ENCODE peak calls at places on chromosomes 3 and 15, in six cellular contexts. U is cardiac muscle cell; H is heart right ventricle; D is CD8-positive, alpha-beta memory T cell; K is AG04450; X is fibroblast of pulmonary artery. I is an unnamed sample.
A peak's percentile ranks its signal among the peaks of the same experiment; 100 is the strongest.

GRCh38 chr3:112346491-112347122 is 13.7 kb downstream of the CD200 start:
- DNase-seq in K (no peak), D (no peak), U (no peak), X (no peak), H (no peak), I (no peak)

GRCh38 chr3:113531826-113532697 is at the start of gene SIDT1:
- DNase-seq in H (no peak), K (no peak), X (no peak), D (peak; percentile 54), U (no peak), I (no peak)

GRCh38 chr3:139134678-139135372 is 90.1 kb upstream of the PRR23C start:
- DNase-seq in K (no peak), X (no peak), D (no peak), U (no peak), H (no peak), I (no peak)

GRCh38 chr3:184602406-184603155 is 41.0 kb downstream of the EPHB3 start:
- DNase-seq in K (no peak), D (no peak), U (peak; percentile 54), H (no peak), X (no peak), I (no peak)

GRCh38 chr15:45747426-45747825 is 112.6 kb downstream of the SQOR start:
- DNase-seq in D (no peak), X (no peak), H (no peak), K (no peak), U (no peak), I (no peak)

GRCh38 chr15:70114226-70114625 is 16.5 kb upstream of the TLE3 start:
- DNase-seq in U (no peak), K (no peak), D (no peak), H (no peak), X (no peak), I (no peak)

GRCh38 chr3:132804498-132804897 is 82.3 kb upstream of the NPHP3 start:
- DNase-seq in H (no peak), U (peak; percentile 68), X (peak; percentile 28), K (no peak), D (no peak), I (no peak)

GRCh38 chr3:129315386-129315991 is 36.8 kb downstream of the HMCES start:
- DNase-seq in X (peak; percentile 28), D (peak; percentile 13), U (peak; percentile 44), K (no peak), H (peak; percentile 54), I (no peak)

GRCh38 chr15:70775160-70775559 is 11.8 kb upstream of the UACA start:
- DNase-seq in X (peak; percentile 65), H (no peak), D (no peak), U (peak; percentile 71), K (no peak), I (peak; percentile 76)

GRCh38 chr3:56904526-56905245 is 102.9 kb upstream of the ARHGEF3 start:
- DNase-seq in H (no peak), D (no peak), K (no peak), U (no peak), X (no peak), I (no peak)

GRCh38 chr3:3443482-3443881 is 264.0 kb upstream of the CRBN start:
- DNase-seq in H (no peak), U (no peak), X (no peak), D (no peak), K (no peak), I (no peak)

GRCh38 chr3:22297436-22297835 is 546.4 kb upstream of the ZNF385D start:
- DNase-seq in U (no peak), D (no peak), K (no peak), H (no peak), X (no peak), I (no peak)

GRCh38 chr15:98799461-98799971 is 151.2 kb downstream of the IGF1R start:
- DNase-seq in U (peak; percentile 26), D (no peak), X (peak; percentile 26), K (no peak), H (no peak), I (no peak)

GRCh38 chr3:45771166-45771775 is 25.1 kb downstream of the SLC6A20 start:
- DNase-seq in X (no peak), D (no peak), H (no peak), K (no peak), U (no peak), I (no peak)

GRCh38 chr3:66326340-66326739 is 105.5 kb downstream of the SLC25A26 start:
- DNase-seq in X (no peak), D (no peak), U (no peak), H (no peak), K (no peak), I (no peak)

GRCh38 chr3:137764001-137764433 is at the start of gene SOX14:
- DNase-seq in D (no peak), K (no peak), X (no peak), H (no peak), U (no peak), I (no peak)

GRCh38 chr3:197352382-197352781 is 54.0 kb upstream of the DLG1 start:
- DNase-seq in U (peak; percentile 68), K (no peak), D (no peak), H (peak; percentile 70), X (peak; percentile 62), I (no peak)

GRCh38 chr15:87572381-87572780 is 684.2 kb downstream of the NTRK3 start:
- DNase-seq in H (no peak), U (no peak), D (no peak), K (no peak), X (no peak), I (no peak)

GRCh38 chr15:87567399-87567798 is 689.1 kb downstream of the NTRK3 start:
- DNase-seq in K (no peak), X (no peak), D (no peak), U (no peak), H (no peak), I (no peak)

GRCh38 chr15:87566236-87566635 is 690.3 kb downstream of the NTRK3 start:
- DNase-seq in U (no peak), K (no peak), X (no peak), D (no peak), H (no peak), I (no peak)

GRCh38 chr15:87573534-87573933 is 683.0 kb downstream of the NTRK3 start:
- DNase-seq in H (no peak), K (no peak), X (no peak), D (no peak), U (no peak), I (no peak)

GRCh38 chr15:87570186-87570585 is 686.4 kb downstream of the NTRK3 start:
- DNase-seq in K (no peak), D (no peak), U (peak; percentile 22), X (no peak), H (no peak), I (no peak)
- H3K4me3 ChIP-seq in K (no peak overlapping the region), D (no peak overlapping the region), U (no peak overlapping the region), X (no peak overlapping the region), H (no peak overlapping the region), I (no peak overlapping the region)

GRCh38 chr15:89089316-89090230 is 1.3 kb downstream of the ABHD2 start:
- DNase-seq in D (no peak), U (no peak), X (no peak), K (no peak), H (no peak), I (no peak)

GRCh38 chr15:89093509-89093908 is 5.3 kb downstream of the ABHD2 start:
- DNase-seq in X (no peak), U (no peak), K (no peak), H (no peak), D (no peak), I (no peak)

GRCh38 chr15:89090791-89091666 is 2.8 kb downstream of the ABHD2 start:
- DNase-seq in H (peak; percentile 67), D (no peak), U (peak; percentile 80), X (peak; percentile 81), K (no peak), I (peak; percentile 43)

GRCh38 chr15:89088605-89089315 is 504 bp downstream of the ABHD2 start:
- DNase-seq in U (peak; percentile 31), X (no peak), D (no peak), K (no peak), H (peak; percentile 52), I (no peak)

DNA sequence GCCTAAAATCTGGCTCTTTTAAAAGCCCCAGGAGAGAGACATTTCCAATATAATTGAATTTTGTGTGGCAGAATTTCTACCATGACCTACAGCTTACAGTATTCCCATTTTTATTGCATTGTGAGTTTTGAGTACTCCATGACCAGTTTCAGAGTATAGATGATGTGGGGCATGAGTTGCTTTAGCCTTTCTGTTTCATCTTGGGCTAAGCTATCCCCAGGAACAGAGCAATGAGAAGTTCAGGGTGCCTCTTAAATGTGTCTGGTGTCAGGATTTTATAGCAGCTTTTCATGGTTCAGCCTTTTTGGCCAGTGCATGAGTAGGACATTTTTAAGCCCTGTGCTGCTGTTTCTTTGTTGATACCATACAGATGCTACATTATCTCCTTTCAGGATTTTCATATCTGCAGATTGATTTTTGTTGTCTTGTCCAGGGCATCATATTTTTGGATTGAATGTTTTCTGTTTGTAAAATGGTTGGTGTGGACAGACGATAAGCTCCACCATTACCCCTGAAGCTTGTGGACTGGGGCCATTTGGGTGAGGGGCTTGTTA is 3.5 kb downstream of the ABHD2 start:
- DNase-seq in D (no peak), X (no peak), H (no peak), K (no peak), U (no peak), I (no peak)
- H3K4me3 ChIP-seq in D (peak overlapping the region; percentile 54), X (peak overlapping the region; percentile 43), H (peak overlapping the region; percentile 91), K (no peak overlapping the region), U (no peak overlapping the region), I (peak overlapping the region; percentile 23)

GRCh38 chr15:74826911-74827310 is 484 bp downstream of the CPLX3 start:
- DNase-seq in D (no peak), H (no peak), U (no peak), K (no peak), X (no peak), I (no peak)
- H3K4me3 ChIP-seq in D (no peak overlapping the region), H (no peak overlapping the region), U (no peak overlapping the region), K (no peak overlapping the region), X (no peak overlapping the region), I (no peak overlapping the region)

GRCh38 chr3:4850928-4851265 is 128.3 kb upstream of the BHLHE40 start:
- DNase-seq in U (no peak), X (no peak), D (no peak), K (no peak), H (no peak), I (no peak)

GRCh38 chr3:4850211-4850927 is 128.9 kb upstream of the BHLHE40 start:
- DNase-seq in X (no peak), K (no peak), D (no peak), U (no peak), H (no peak), I (no peak)

GRCh38 chr3:4849136-4849535 is 130.1 kb upstream of the BHLHE40 start:
- DNase-seq in K (no peak), D (no peak), X (no peak), H (no peak), U (no peak), I (no peak)

GRCh38 chr3:4848176-4848575 is 131.1 kb upstream of the BHLHE40 start:
- DNase-seq in X (no peak), K (no peak), U (no peak), D (no peak), H (no peak), I (no peak)

GRCh38 chr3:4849739-4850138 is 129.5 kb upstream of the BHLHE40 start:
- DNase-seq in X (no peak), U (no peak), K (no peak), D (no peak), H (no peak), I (no peak)
- H3K4me3 ChIP-seq in X (no peak overlapping the region), U (no peak overlapping the region), K (no peak overlapping the region), D (no peak overlapping the region), H (no peak overlapping the region), I (no peak overlapping the region)

I was measured in skeletal muscle cell.